ENCODE peak calls at places on chromosomes 2 and 18, in ten cellular contexts. J is stimulated activated CD4-positive, alpha-beta T cell treated with anti-CD3 and anti-CD28 coated beads, Interleukin-12 subunit alpha, Interleukin-12 subunit beta, amount 100 ng/mL, for 48 hours; V is occipital lobe; B is mammary epithelial cell; H is COLO829; M is NAMALWA; A is amniotic stem cell; Y is T-helper 9 cell; N is LoVo; P is dorsolateral prefrontal cortex. F is an unnamed sample.

GRCh38 chr2:172239944-172240590 is 137.4 kb upstream of the DLX2 start:
- DNase-seq in J (no peak), V (no peak), B (peak), H (no peak), M (no peak), A (no peak), Y (no peak), N (no peak), P (no peak), F (no peak)

GRCh38 chr2:12950957-12951656 is 234.4 kb downstream of the TRIB2 start:
- DNase-seq in J (no peak), V (no peak), B (no peak), H (no peak), M (no peak), A (no peak), Y (no peak), N (no peak), P (no peak), F (no peak)

GRCh38 chr2:17083902-17084301 is 418.3 kb upstream of the CYRIA start:
- DNase-seq in J (no peak), V (no peak), B (no peak), H (no peak), M (no peak), A (no peak), Y (no peak), N (no peak), P (no peak), F (no peak)

GRCh38 chr2:39227628-39228412 is 15.9 kb downstream of the CDKL4 start:
- DNase-seq in J (peak), V (peak), B (peak), H (peak), M (peak), A (peak), Y (peak), N (peak), P (peak), F (peak)

GRCh38 chr2:26008851-26009566 is 24.9 kb upstream of the RAB10 start:
- DNase-seq in J (no peak), V (no peak), B (peak), H (no peak), M (no peak), A (no peak), Y (no peak), N (peak), P (peak), F (no peak)

GRCh38 chr2:15943378-15943851 is 3.1 kb downstream of the MYCN start:
- DNase-seq in J (no peak), V (peak), B (no peak), H (no peak), M (peak), A (no peak), Y (no peak), N (no peak), P (peak), F (no peak)

GRCh38 chr2:11925295-11925694 is 178.9 kb downstream of the LPIN1 start:
- DNase-seq in J (no peak), V (no peak), B (no peak), H (no peak), M (no peak), A (no peak), Y (no peak), N (no peak), P (no peak), F (no peak)

GRCh38 chr2:3262437-3263388 is 114.9 kb downstream of the EIPR1 start:
- DNase-seq in J (no peak), V (no peak), B (no peak), H (no peak), M (no peak), A (no peak), Y (no peak), N (no peak), P (no peak), F (no peak)

GRCh38 chr2:110691612-110692258 is 13.9 kb upstream of the BUB1 start:
- DNase-seq in J (no peak), V (no peak), B (no peak), H (no peak), M (no peak), A (no peak), Y (no peak), N (no peak), P (no peak), F (peak)

GRCh38 chr2:137775529-137775928 is 188.7 kb upstream of the HNMT start:
- DNase-seq in J (no peak), V (no peak), B (no peak), H (no peak), M (no peak), A (no peak), Y (no peak), N (no peak), P (no peak), F (no peak)

GRCh38 chr2:10036095-10036879 is 7.1 kb upstream of the KLF11 start:
- DNase-seq in J (peak), V (peak), B (peak), H (peak), M (peak), A (peak), Y (no peak), N (no peak), P (peak), F (peak)

GRCh38 chr2:111239107-111239506 is 118.4 kb downstream of the BCL2L11 start:
- DNase-seq in J (peak), V (no peak), B (no peak), H (no peak), M (no peak), A (no peak), Y (no peak), N (no peak), P (no peak), F (no peak)

GRCh38 chr2:235008584-235009044 is 56.8 kb downstream of the SH3BP4 start:
- DNase-seq in J (no peak), V (no peak), B (peak), H (no peak), M (no peak), A (no peak), Y (no peak), N (peak), P (no peak), F (no peak)

GRCh38 chr2:43484323-43484930 is 111.4 kb downstream of the THADA start:
- DNase-seq in J (no peak), V (no peak), B (peak), H (no peak), M (peak), A (peak), Y (no peak), N (peak), P (no peak), F (no peak)

GRCh38 chr18:23134780-23135678 is at the start of gene CABLES1:
- DNase-seq in J (peak), V (peak), B (peak), H (peak), M (no peak), A (no peak), Y (no peak), N (peak), P (peak), F (peak)